ENCODE peak calls at places on chromosomes 11 and 22, in five cellular contexts. One of them, this sample, is unnamed.

GRCh38 chr11:90593099-90593498 is 370.2 kb upstream of the CHORDC1 start:
- DNase-seq in mucosa of descending colon: no peak
- DNase-seq in left ventricle myocardium inferior: no peak
- DNase-seq in K562: no peak
- DNase-seq in thyroid gland: no peak
- DNase-seq in this sample: no peak

GRCh38 chr11:46489668-46490560 is 98.3 kb upstream of the CHRM4 start:
- DNase-seq in left ventricle myocardium inferior: no peak
- DNase-seq in mucosa of descending colon: no peak
- DNase-seq in K562: peak; percentile 49
- DNase-seq in thyroid gland: no peak
- DNase-seq in this sample: peak; percentile 36

GRCh38 chr11:130581631-130582030 is 133.2 kb downstream of the ADAMTS15 start:
- DNase-seq in K562: no peak
- DNase-seq in left ventricle myocardium inferior: no peak
- DNase-seq in mucosa of descending colon: no peak
- DNase-seq in thyroid gland: no peak
- DNase-seq in this sample: no peak

GRCh38 chr22:32760815-32761214 is 40.7 kb upstream of the TIMP3 start:
- DNase-seq in K562: no peak
- DNase-seq in thyroid gland: no peak
- DNase-seq in left ventricle myocardium inferior: peak; percentile 43
- DNase-seq in mucosa of descending colon: no peak
- DNase-seq in this sample: no peak

GRCh38 chr11:114892381-114893197 is 214.3 kb downstream of the NXPE2 start:
- DNase-seq in K562: peak; percentile 50
- DNase-seq in thyroid gland: no peak
- DNase-seq in mucosa of descending colon: no peak
- DNase-seq in left ventricle myocardium inferior: no peak
- DNase-seq in this sample: peak; percentile 57

GRCh38 chr11:44398266-44399045 is 88.5 kb upstream of the ALX4 start:
- DNase-seq in mucosa of descending colon: no peak
- DNase-seq in thyroid gland: peak; percentile 89
- DNase-seq in left ventricle myocardium inferior: no peak
- DNase-seq in K562: no peak
- DNase-seq in this sample: no peak

GRCh38 chr22:21984793-21985192 is 2.2 kb upstream of the TOP3B start:
- DNase-seq in K562: peak; percentile 92
- DNase-seq in mucosa of descending colon: no peak
- DNase-seq in left ventricle myocardium inferior: no peak
- DNase-seq in thyroid gland: no peak
- DNase-seq in this sample: no peak

GRCh38 chr22:43561421-43562178 is 149.8 kb downstream of the MPPED1 start:
- DNase-seq in mucosa of descending colon: no peak
- DNase-seq in left ventricle myocardium inferior: no peak
- DNase-seq in thyroid gland: no peak
- DNase-seq in K562: no peak
- DNase-seq in this sample: peak; percentile 79

GRCh38 chr11:2180775-2181370 is 9.3 kb upstream of the TH start:
- DNase-seq in thyroid gland: no peak
- DNase-seq in left ventricle myocardium inferior: no peak
- DNase-seq in mucosa of descending colon: no peak
- DNase-seq in K562: no peak
- DNase-seq in this sample: no peak

GRCh38 chr22:46797355-46797754 is 34.9 kb downstream of the TBC1D22A start:
- DNase-seq in thyroid gland: no peak
- DNase-seq in mucosa of descending colon: no peak
- DNase-seq in K562: no peak
- DNase-seq in left ventricle myocardium inferior: no peak
- DNase-seq in this sample: peak; percentile 41

GRCh38 chr11:10606536-10607208 is 38.2 kb upstream of the LYVE1 start:
- DNase-seq in thyroid gland: no peak
- DNase-seq in left ventricle myocardium inferior: no peak
- DNase-seq in K562: no peak
- DNase-seq in mucosa of descending colon: no peak
- DNase-seq in this sample: no peak

GRCh38 chr11:14668733-14669301 is 25.2 kb downstream of the PDE3B start:
- DNase-seq in thyroid gland: no peak
- DNase-seq in K562: peak; percentile 53
- DNase-seq in mucosa of descending colon: no peak
- DNase-seq in left ventricle myocardium inferior: no peak
- DNase-seq in this sample: no peak

GRCh38 chr11:24286238-24286637 is 210.6 kb upstream of the LUZP2 start:
- DNase-seq in left ventricle myocardium inferior: no peak
- DNase-seq in K562: no peak
- DNase-seq in thyroid gland: no peak
- DNase-seq in mucosa of descending colon: no peak
- DNase-seq in this sample: no peak

GRCh38 chr11:23711981-23712380 is 784.9 kb upstream of the LUZP2 start:
- DNase-seq in K562: no peak
- DNase-seq in thyroid gland: no peak
- DNase-seq in mucosa of descending colon: no peak
- DNase-seq in left ventricle myocardium inferior: no peak
- DNase-seq in this sample: no peak

GRCh38 chr11:120938255-120938654 is 85.6 kb upstream of the TBCEL start:
- DNase-seq in mucosa of descending colon: no peak
- DNase-seq in K562: no peak
- DNase-seq in left ventricle myocardium inferior: no peak
- DNase-seq in thyroid gland: no peak
- DNase-seq in this sample: no peak

GRCh38 chr22:47335460-47335859 is 573.0 kb downstream of the TBC1D22A start:
- DNase-seq in thyroid gland: no peak
- DNase-seq in left ventricle myocardium inferior: no peak
- DNase-seq in mucosa of descending colon: no peak
- DNase-seq in K562: no peak
- DNase-seq in this sample: no peak

GRCh38 chr11:102914238-102915043 is 39.7 kb upstream of the MMP12 start:
- DNase-seq in K562: no peak
- DNase-seq in mucosa of descending colon: no peak
- DNase-seq in thyroid gland: no peak
- DNase-seq in left ventricle myocardium inferior: no peak
- DNase-seq in this sample: no peak

GRCh38 chr11:93986716-93987115 is 34.4 kb upstream of the HEPHL1 start:
- DNase-seq in mucosa of descending colon: no peak
- DNase-seq in thyroid gland: no peak
- DNase-seq in K562: no peak
- DNase-seq in left ventricle myocardium inferior: no peak
- DNase-seq in this sample: no peak

GRCh38 chr22:31892080-31892433 is 52.3 kb upstream of the YWHAH start:
- DNase-seq in left ventricle myocardium inferior: no peak
- DNase-seq in mucosa of descending colon: no peak
- DNase-seq in thyroid gland: no peak
- DNase-seq in K562: no peak
- DNase-seq in this sample: no peak

GRCh38 chr22:26479043-26479791 is 4.4 kb downstream of the HPS4 start:
- DNase-seq in mucosa of descending colon: no peak
- DNase-seq in K562: peak; percentile 26
- DNase-seq in thyroid gland: no peak
- DNase-seq in left ventricle myocardium inferior: no peak
- DNase-seq in this sample: no peak

GRCh38 chr11:135033545-135033944 is 621.5 kb upstream of the B3GAT1 start:
- DNase-seq in thyroid gland: peak; percentile 63
- DNase-seq in K562: no peak
- DNase-seq in mucosa of descending colon: no peak
- DNase-seq in left ventricle myocardium inferior: no peak
- DNase-seq in this sample: no peak

GRCh38 chr11:92413757-92414513 is 189.3 kb downstream of the FAT3 start:
- DNase-seq in left ventricle myocardium inferior: no peak
- DNase-seq in thyroid gland: no peak
- DNase-seq in K562: no peak
- DNase-seq in mucosa of descending colon: no peak
- DNase-seq in this sample: no peak

GRCh38 chr22:18024276-18024939 is at the start of gene MICAL3:
- DNase-seq in mucosa of descending colon: peak; percentile 84
- DNase-seq in thyroid gland: peak; percentile 69
- DNase-seq in K562: peak; percentile 85
- DNase-seq in left ventricle myocardium inferior: peak; percentile 57
- DNase-seq in this sample: peak; percentile 81

GRCh38 chr11:35148163-35148562 is 9.2 kb downstream of the CD44 start:
- DNase-seq in K562: no peak
- DNase-seq in thyroid gland: no peak
- DNase-seq in mucosa of descending colon: no peak
- DNase-seq in left ventricle myocardium inferior: no peak
- DNase-seq in this sample: no peak

GRCh38 chr11:31173926-31174680 is 195.4 kb downstream of the DCDC1 start:
- DNase-seq in mucosa of descending colon: no peak
- DNase-seq in K562: no peak
- DNase-seq in left ventricle myocardium inferior: no peak
- DNase-seq in thyroid gland: no peak
- DNase-seq in this sample: no peak

GRCh38 chr11:72918825-72919224 is 104.6 kb downstream of the ATG16L2 start:
- DNase-seq in K562: no peak
- DNase-seq in mucosa of descending colon: no peak
- DNase-seq in thyroid gland: no peak
- DNase-seq in left ventricle myocardium inferior: no peak
- DNase-seq in this sample: no peak

GRCh38 chr11:71437879-71438278 is 10.3 kb downstream of the DHCR7 start:
- DNase-seq in thyroid gland: no peak
- DNase-seq in mucosa of descending colon: no peak
- DNase-seq in K562: no peak
- DNase-seq in left ventricle myocardium inferior: no peak
- DNase-seq in this sample: no peak
- TF ChIP-seq CTCF in thyroid gland: no peak
- TF ChIP-seq CTCF in mucosa of descending colon: no peak
- TF ChIP-seq CTCF in K562: peak; percentile 9
- TF ChIP-seq CTCF in left ventricle myocardium inferior: no peak
- TF ChIP-seq CTCF in this sample: no peak

GRCh38 chr11:64905516-64906313 is 11.3 kb downstream of the ATG2A start:
- DNase-seq in left ventricle myocardium inferior: no peak
- DNase-seq in K562: no peak
- DNase-seq in thyroid gland: no peak
- DNase-seq in mucosa of descending colon: no peak
- DNase-seq in this sample: no peak

GRCh38 chr11:64906314-64906635 is 10.7 kb downstream of the ATG2A start:
- DNase-seq in left ventricle myocardium inferior: no peak
- DNase-seq in thyroid gland: no peak
- DNase-seq in mucosa of descending colon: no peak
- DNase-seq in K562: no peak
- DNase-seq in this sample: no peak

GRCh38 chr11:64900774-64901173 is 16.2 kb downstream of the ATG2A start:
- DNase-seq in K562: no peak
- DNase-seq in mucosa of descending colon: no peak
- DNase-seq in thyroid gland: no peak
- DNase-seq in left ventricle myocardium inferior: no peak
- DNase-seq in this sample: no peak

GRCh38 chr11:64902102-64902900 is 14.7 kb downstream of the ATG2A start:
- DNase-seq in mucosa of descending colon: no peak
- DNase-seq in K562: no peak
- DNase-seq in left ventricle myocardium inferior: no peak
- DNase-seq in thyroid gland: no peak
- DNase-seq in this sample: no peak

DNA sequence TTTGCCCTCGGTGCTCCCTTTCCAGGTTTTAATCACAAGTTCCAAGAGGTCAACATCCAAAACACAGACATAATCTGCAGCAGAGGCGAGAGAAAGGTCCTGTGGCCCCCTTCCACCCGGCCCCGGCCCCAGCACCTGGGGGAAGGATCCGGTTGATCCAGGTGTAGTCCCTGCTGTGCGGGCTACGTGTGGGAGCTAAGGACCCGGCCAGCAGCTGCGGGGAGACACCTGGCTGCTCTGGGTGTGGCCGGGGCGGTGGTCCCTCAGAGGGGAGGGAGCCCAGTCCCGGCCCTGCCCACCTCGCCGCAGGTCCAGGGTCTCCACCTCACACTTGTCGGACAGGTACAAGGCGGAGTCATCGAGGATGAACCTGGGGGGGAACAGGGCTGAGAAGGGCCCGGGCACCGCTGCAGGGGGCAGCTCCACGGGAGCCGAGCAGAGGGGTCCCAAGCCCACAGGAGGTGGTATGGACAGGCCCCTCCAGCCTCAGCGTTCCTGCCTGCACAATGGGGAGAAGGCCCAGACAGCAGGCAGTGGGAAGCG is 13.6 kb downstream of the ATG2A start:
- DNase-seq in mucosa of descending colon: no peak
- DNase-seq in thyroid gland: no peak
- DNase-seq in K562: no peak
- DNase-seq in left ventricle myocardium inferior: no peak
- DNase-seq in this sample: no peak
- H3K4me1 ChIP-seq in mucosa of descending colon: no peaks in the 10 kb centered on the region
- H3K4me1 ChIP-seq in thyroid gland: no peaks in the 10 kb centered on the region
- H3K4me1 ChIP-seq in K562: no peaks in the 10 kb centered on the region
- H3K4me1 ChIP-seq in left ventricle myocardium inferior: no peaks in the 10 kb centered on the region
- H3K4me1 ChIP-seq in this sample: no peaks in the 10 kb centered on the region

DNA sequence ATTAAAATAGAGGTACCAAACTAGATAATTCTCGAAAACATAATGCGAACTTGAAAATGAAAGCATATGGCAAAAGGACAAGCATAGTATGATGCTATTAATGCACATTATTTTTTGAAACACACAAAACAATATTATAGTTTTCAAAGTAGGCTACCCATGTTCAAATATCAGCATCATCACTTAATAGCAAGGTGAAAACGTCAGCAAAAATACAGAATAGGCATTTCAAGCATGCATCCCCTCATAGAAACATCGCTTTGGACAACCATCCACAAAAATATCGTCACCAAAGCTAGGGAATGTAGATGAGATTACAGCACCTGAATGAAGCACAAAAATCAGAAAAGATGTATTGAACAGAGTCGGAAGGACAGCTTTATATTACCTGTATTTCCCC is 814.5 kb upstream of the LRRC4C start:
- DNase-seq in thyroid gland: no peak
- DNase-seq in K562: no peak
- DNase-seq in left ventricle myocardium inferior: no peak
- DNase-seq in mucosa of descending colon: no peak
- DNase-seq in this sample: no peak
- TF ChIP-seq CTCF in thyroid gland: no peak
- TF ChIP-seq CTCF in K562: no peak
- TF ChIP-seq CTCF in left ventricle myocardium inferior: no peak
- TF ChIP-seq CTCF in mucosa of descending colon: no peak
- TF ChIP-seq CTCF in this sample: no peak

DNA sequence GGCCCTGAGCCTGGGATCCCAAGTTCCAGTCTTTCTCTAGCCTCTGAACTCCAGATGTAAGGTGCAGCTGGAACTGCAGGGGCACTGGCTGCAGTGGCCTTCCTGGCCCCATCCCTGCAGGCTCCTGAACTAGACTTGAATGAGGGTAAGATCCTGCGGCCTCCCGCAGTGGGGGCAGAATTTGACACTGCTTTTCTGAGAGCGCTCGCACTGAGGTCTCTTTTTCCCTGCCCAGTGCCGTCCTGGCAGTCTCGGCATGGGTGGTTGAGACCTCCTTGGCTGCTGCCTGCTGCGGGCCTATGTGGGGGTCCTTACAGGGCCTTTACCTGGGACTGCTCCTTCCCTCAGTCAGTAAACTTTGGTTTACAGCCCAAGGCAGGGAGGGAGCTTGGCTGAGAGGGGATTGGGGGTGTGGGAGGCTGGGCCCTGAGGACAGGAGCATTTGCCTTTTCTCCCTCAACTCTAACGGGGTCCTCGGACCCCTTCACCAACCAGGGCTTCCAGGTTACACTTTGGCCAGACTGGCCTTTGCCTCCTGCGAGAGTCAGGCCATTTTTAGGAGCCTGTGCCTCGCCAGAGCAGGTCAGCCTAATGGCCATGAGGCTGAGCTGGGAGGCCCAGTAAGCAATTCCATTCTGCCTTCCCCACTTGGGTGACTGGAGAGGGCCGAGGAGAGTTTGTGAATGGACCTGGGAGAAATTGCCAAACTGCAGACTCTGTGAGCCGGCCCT is 35.4 kb downstream of the FAM83F start:
- DNase-seq in thyroid gland: no peak
- DNase-seq in left ventricle myocardium inferior: no peak
- DNase-seq in K562: no peak
- DNase-seq in mucosa of descending colon: no peak
- DNase-seq in this sample: no peak
- H3K4me1 ChIP-seq in thyroid gland: peaks cover 35% of the 10 kb centered on the region
- H3K4me1 ChIP-seq in left ventricle myocardium inferior: no peaks in the 10 kb centered on the region
- H3K4me1 ChIP-seq in K562: peaks cover 10% of the 10 kb centered on the region
- H3K4me1 ChIP-seq in mucosa of descending colon: no peaks in the 10 kb centered on the region
- H3K4me1 ChIP-seq in this sample: peaks cover 4% of the 10 kb centered on the region

GRCh38 chr11:79708319-79708928 is 267.6 kb upstream of the TENM4 start:
- DNase-seq in thyroid gland: no peak
- DNase-seq in K562: no peak
- DNase-seq in mucosa of descending colon: peak; percentile 14
- DNase-seq in left ventricle myocardium inferior: no peak
- DNase-seq in this sample: peak; percentile 36
- TF ChIP-seq CTCF in thyroid gland: no peak
- TF ChIP-seq CTCF in K562: peak; percentile 22
- TF ChIP-seq CTCF in mucosa of descending colon: no peak
- TF ChIP-seq CTCF in left ventricle myocardium inferior: peak; percentile 50
- TF ChIP-seq CTCF in this sample: peak; percentile 73